ENCODE peak calls at places on chromosomes 5 and 9, in ten cellular contexts. S, P, A, M, N, J, X, R, C and U are unnamed samples.

GRCh38 chr5:119336262-119336661 is 19.6 kb upstream of the TNFAIP8 start:
- DNase-seq in S (no peak), P (no peak), A (no peak), M (no peak), N (no peak), J (no peak), X (no peak), R (no peak), C (no peak), U (no peak)

GRCh38 chr5:44952376-44952775 is 143.6 kb downstream of the MRPS30 start:
- DNase-seq in S (no peak), P (peak; percentile 26), A (no peak), M (no peak), N (no peak), J (peak; percentile 30), X (no peak), R (no peak), C (no peak), U (no peak)

GRCh38 chr9:107340920-107341632 is 58.0 kb downstream of the RAD23B start:
- DNase-seq in S (peak; percentile 95), P (peak; percentile 67), A (peak; percentile 14), M (peak; percentile 55), N (peak; percentile 27), J (peak; percentile 75), X (peak; percentile 91), R (peak; percentile 78), C (peak; percentile 74), U (peak; percentile 70)

GRCh38 chr5:105878402-105878801 is 1792.3 kb downstream of the EFNA5 start:
- DNase-seq in S (no peak), P (no peak), A (no peak), M (no peak), N (no peak), J (no peak), X (no peak), R (no peak), C (no peak), U (no peak)

GRCh38 chr9:124972241-124972770 is 31.4 kb upstream of the GOLGA1 start:
- DNase-seq in S (no peak), P (no peak), A (no peak), M (no peak), N (no peak), J (no peak), X (no peak), R (no peak), C (no peak), U (no peak)

GRCh38 chr5:169336234-169336633 is 35.3 kb upstream of the SLIT3 start:
- DNase-seq in S (no peak), P (no peak), A (no peak), M (no peak), N (no peak), J (no peak), X (no peak), R (no peak), C (no peak), U (no peak)

GRCh38 chr5:141496038-141496437 is 7.2 kb downstream of the PCDHGC5 start:
- DNase-seq in S (no peak), P (no peak), A (no peak), M (no peak), N (no peak), J (no peak), X (no peak), R (no peak), C (no peak), U (no peak)

GRCh38 chr9:71393011-71393410 is 271.6 kb upstream of the TRPM3 start:
- DNase-seq in S (no peak), P (no peak), A (no peak), M (no peak), N (no peak), J (no peak), X (no peak), R (no peak), C (no peak), U (no peak)

GRCh38 chr9:121772600-121773285 is 121.3 kb downstream of the DAB2IP start:
- DNase-seq in S (peak; percentile 86), P (no peak), A (no peak), M (peak; percentile 70), N (no peak), J (no peak), X (no peak), R (peak; percentile 54), C (no peak), U (peak; percentile 45)

GRCh38 chr5:88556415-88556814 is 287.8 kb upstream of the TMEM161B start:
- DNase-seq in S (no peak), P (no peak), A (no peak), M (no peak), N (no peak), J (no peak), X (no peak), R (no peak), C (no peak), U (no peak)

GRCh38 chr5:178642351-178642909 is 15.6 kb upstream of the CLK4 start:
- DNase-seq in S (no peak), P (peak; percentile 68), A (no peak), M (peak; percentile 47), N (peak; percentile 16), J (peak; percentile 98), X (no peak), R (no peak), C (no peak), U (no peak)

GRCh38 chr5:74866653-74867162 is 521 bp upstream of the FAM169A start:
- DNase-seq in S (peak; percentile 77), P (no peak), A (no peak), M (no peak), N (no peak), J (no peak), X (no peak), R (peak; percentile 47), C (no peak), U (no peak)

GRCh38 chr5:1268666-1269065 is 26.2 kb downstream of the TERT start:
- DNase-seq in S (no peak), P (no peak), A (no peak), M (no peak), N (no peak), J (peak; percentile 66), X (peak; percentile 76), R (no peak), C (no peak), U (no peak)

GRCh38 chr5:41519801-41520200 is 9.4 kb upstream of the PLCXD3 start:
- DNase-seq in S (no peak), P (peak; percentile 7), A (no peak), M (no peak), N (no peak), J (no peak), X (no peak), R (no peak), C (no peak), U (no peak)

GRCh38 chr5:180054226-180054625 is 17.3 kb downstream of the RNF130 start:
- DNase-seq in S (no peak), P (no peak), A (no peak), M (no peak), N (no peak), J (no peak), X (no peak), R (no peak), C (no peak), U (no peak)

GRCh38 chr5:122478741-122479459 is 166.9 kb downstream of the SNCAIP start:
- DNase-seq in S (no peak), P (peak; percentile 81), A (no peak), M (no peak), N (peak; percentile 18), J (peak; percentile 76), X (no peak), R (no peak), C (no peak), U (no peak)

GRCh38 chr9:4970970-4971641 is 14.0 kb upstream of the JAK2 start:
- DNase-seq in S (no peak), P (no peak), A (no peak), M (no peak), N (no peak), J (no peak), X (no peak), R (no peak), C (no peak), U (no peak)
- H3K4me3 ChIP-seq in S (no peak overlapping the region), P (no peak overlapping the region), A (no peak overlapping the region), M (no peak overlapping the region), N (no peak overlapping the region), J (no peak overlapping the region), X (no peak overlapping the region), R (no peak overlapping the region), C (no peak overlapping the region), U (no peak overlapping the region)

DNA sequence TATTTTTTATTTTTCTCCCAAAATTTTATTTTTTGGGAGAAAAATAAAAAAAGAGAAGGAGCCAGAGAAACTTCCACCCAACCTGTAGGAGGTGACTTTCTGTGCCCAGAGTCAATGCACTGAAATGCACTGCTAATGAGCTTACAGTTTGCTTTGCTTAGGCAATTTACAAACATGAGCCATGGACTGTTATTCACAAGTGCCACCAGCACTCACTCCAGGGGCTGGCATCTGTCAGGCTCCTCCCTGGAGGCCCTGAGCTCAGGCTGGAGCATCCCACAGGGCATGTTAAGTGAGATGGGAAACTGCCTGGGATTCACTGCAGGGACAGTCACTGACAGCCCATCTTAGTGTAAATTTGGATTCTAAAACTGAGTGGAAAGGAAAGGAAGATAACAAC is 74.9 kb downstream of the FANCC start:
- DNase-seq in S (no peak), P (no peak), A (no peak), M (no peak), N (no peak), J (no peak), X (no peak), R (no peak), C (no peak), U (no peak)
- H3K27me3 ChIP-seq in S (no peaks in the 10 kb centered on the region), P (no peaks in the 10 kb centered on the region), A (no peaks in the 10 kb centered on the region), M (no peaks in the 10 kb centered on the region), N (no peaks in the 10 kb centered on the region), J (no peaks in the 10 kb centered on the region), X (no peaks in the 10 kb centered on the region), R (no peaks in the 10 kb centered on the region), C (no peaks in the 10 kb centered on the region), U (no peaks in the 10 kb centered on the region)

GRCh38 chr5:140382866-140383265 is 18.8 kb upstream of the ANKHD1 start:
- DNase-seq in S (no peak), P (no peak), A (no peak), M (no peak), N (no peak), J (no peak), X (no peak), R (no peak), C (no peak), U (no peak)
- TF ChIP-seq CTCF in S (no peak), P (no peak), A (no peak), M (no peak), N (no peak), J (no peak), X (no peak), R (no peak), C (no peak), U (no peak)

GRCh38 chr9:89295400-89295799 is 15.6 kb upstream of the CKS2 start:
- DNase-seq in S (no peak), P (no peak), A (no peak), M (no peak), N (no peak), J (no peak), X (no peak), R (no peak), C (no peak), U (no peak)
- H3K4me3 ChIP-seq in S (no peak overlapping the region), P (no peak overlapping the region), A (no peak overlapping the region), M (no peak overlapping the region), N (no peak overlapping the region), J (no peak overlapping the region), X (no peak overlapping the region), R (no peak overlapping the region), C (no peak overlapping the region), U (no peak overlapping the region)